ENCODE peak calls at places on chromosomes 13 and 19, in ten cellular contexts. K, H, Y, Z, J, T, D, E, M and I are unnamed samples.

GRCh38 chr19:13043285-13043684 is 48.0 kb downstream of the NFIX start:
- DNase-seq in T (no peak), Y (no peak), K (no peak), H (no peak), J (no peak), M (no peak), E (no peak), D (no peak), Z (no peak), I (no peak)

GRCh38 chr19:9937001-9937411 is 691 bp upstream of the OLFM2 start:
- DNase-seq in Y (no peak), E (no peak), Z (no peak), K (peak), M (no peak), D (no peak), J (no peak), H (no peak), T (no peak), I (no peak)

GRCh38 chr19:47274891-47275865 is 493 bp downstream of the INAFM1 start:
- DNase-seq in T (no peak), Z (no peak), E (peak), M (no peak), K (peak), D (no peak), J (no peak), Y (no peak), H (no peak), I (peak)

GRCh38 chr19:16358456-16358855 is 33.8 kb downstream of the KLF2 start:
- DNase-seq in Y (no peak), J (no peak), T (no peak), M (no peak), Z (no peak), H (no peak), K (no peak), E (no peak), D (no peak), I (no peak)

GRCh38 chr13:97030705-97031452 is 36.6 kb upstream of the OXGR1 start:
- DNase-seq in Y (no peak), M (peak), H (no peak), K (no peak), J (no peak), D (no peak), E (no peak), Z (no peak), T (no peak), I (peak)

GRCh38 chr13:35804901-35805300 is 326.3 kb downstream of the DCLK1 start:
- DNase-seq in H (no peak), Z (no peak), E (no peak), K (no peak), J (no peak), M (no peak), D (no peak), Y (no peak), T (no peak), I (no peak)

GRCh38 chr19:52689804-52690394 is 44.9 kb downstream of the ZNF611 start:
- DNase-seq in K (peak), D (peak), Y (peak), H (no peak), E (peak), M (no peak), T (peak), Z (no peak), J (peak), I (peak)

GRCh38 chr13:26946675-26947342 is 186.2 kb upstream of the GPR12 start:
- DNase-seq in Y (no peak), E (no peak), H (no peak), Z (no peak), J (no peak), T (no peak), K (no peak), D (no peak), M (peak), I (peak)

GRCh38 chr13:54945978-54946377 is 1917.4 kb downstream of the OLFM4 start:
- DNase-seq in Z (no peak), J (no peak), D (no peak), Y (no peak), M (no peak), K (no peak), E (no peak), H (no peak), T (no peak), I (no peak)

GRCh38 chr19:9171393-9171991 is 7.3 kb upstream of the OR7D2 start:
- DNase-seq in Y (no peak), E (no peak), M (no peak), D (no peak), Z (no peak), T (no peak), K (no peak), J (no peak), H (no peak), I (peak)

GRCh38 chr19:40612831-40613668 is 11.9 kb downstream of the LTBP4 start:
- DNase-seq in Z (no peak), J (peak), E (peak), Y (peak), K (peak), D (peak), T (peak), H (no peak), M (no peak), I (peak)

GRCh38 chr19:11382898-11383705 is 1.0 kb downstream of the EPOR start:
- DNase-seq in T (peak), J (no peak), M (no peak), K (peak), Z (no peak), E (peak), Y (peak), H (no peak), D (no peak), I (peak)

GRCh38 chr19:42567567-42567966 is 27.2 kb downstream of the CEACAM8 start:
- DNase-seq in Y (no peak), K (no peak), M (no peak), D (no peak), T (no peak), Z (no peak), J (no peak), E (no peak), H (no peak), I (no peak)

GRCh38 chr19:51172223-51172622 is 30.1 kb downstream of the SIGLEC7 start:
- DNase-seq in Z (no peak), K (no peak), H (no peak), D (no peak), E (no peak), M (no peak), Y (no peak), T (no peak), J (no peak), I (no peak)

GRCh38 chr19:39299832-39300231 is 3.6 kb downstream of the IFNL1 start:
- DNase-seq in K (no peak), H (no peak), E (no peak), Y (no peak), J (no peak), M (no peak), T (no peak), Z (no peak), D (no peak), I (no peak)

GRCh38 chr13:81602236-81602635 is 1261.3 kb upstream of the SPRY2 start:
- DNase-seq in E (no peak), Z (no peak), K (no peak), Y (no peak), J (no peak), H (no peak), T (no peak), D (no peak), M (no peak), I (no peak)

GRCh38 chr19:1261863-1262686 is 7.1 kb upstream of the CIRBP start:
- DNase-seq in Y (no peak), J (no peak), K (no peak), M (no peak), D (no peak), E (peak), Z (no peak), T (peak), H (no peak), I (peak)

GRCh38 chr13:41985788-41986508 is 25.0 kb upstream of the VWA8 start:
- DNase-seq in D (no peak), H (no peak), K (no peak), M (no peak), E (no peak), Y (no peak), T (no peak), J (no peak), Z (no peak), I (no peak)

GRCh38 chr13:104357672-104358314 is 1291.6 kb upstream of the SLC10A2 start:
- DNase-seq in H (no peak), M (no peak), Z (no peak), K (no peak), J (no peak), E (no peak), T (no peak), Y (no peak), D (no peak), I (no peak)

GRCh38 chr19:49583239-49583638 is 2.1 kb downstream of the PRRG2 start:
- DNase-seq in D (no peak), J (no peak), Y (no peak), E (no peak), M (no peak), K (no peak), T (no peak), Z (no peak), H (no peak), I (no peak)

GRCh38 chr19:6056801-6057650 is 53.3 kb downstream of the RFX2 start:
- DNase-seq in D (no peak), Z (peak), H (peak), E (peak), J (no peak), Y (peak), T (peak), M (peak), K (no peak), I (peak)

GRCh38 chr19:47232422-47233211 is 1.6 kb upstream of the BBC3 start:
- DNase-seq in Z (peak), K (no peak), Y (no peak), H (no peak), D (no peak), E (peak), J (no peak), M (no peak), T (peak), I (no peak)

GRCh38 chr13:40394304-40394983 is 272.0 kb downstream of the FOXO1 start:
- DNase-seq in E (no peak), H (no peak), M (no peak), T (no peak), Z (no peak), D (no peak), K (no peak), J (no peak), Y (no peak), I (no peak)

GRCh38 chr13:32031025-32031814 is at the start of gene FRY:
- DNase-seq in Z (peak), T (peak), D (peak), Y (peak), K (peak), E (peak), M (no peak), H (peak), J (peak), I (peak)

GRCh38 chr19:14198384-14199376 is 7.3 kb downstream of the ADGRL1 start:
- DNase-seq in T (no peak), Z (no peak), H (no peak), K (no peak), D (no peak), E (no peak), J (no peak), Y (no peak), M (no peak), I (peak)

GRCh38 chr19:56170261-56170660 is 5.5 kb upstream of the GALP start:
- DNase-seq in M (no peak), H (peak), Y (no peak), K (no peak), J (no peak), T (no peak), E (no peak), D (no peak), Z (no peak), I (peak)

GRCh38 chr19:7849631-7850428 is 19.8 kb downstream of the EVI5L start:
- DNase-seq in K (no peak), Z (no peak), H (no peak), D (no peak), J (no peak), M (no peak), Y (no peak), T (no peak), E (no peak), I (no peak)